ENCODE peak calls at places on chromosomes 6 and 20, in four cellular contexts. N is A549, Y is HFF-Myc, W is right lobe of liver. V is an unnamed sample.

GRCh38 chr6:89120371-89120770 is 2.5 kb upstream of the SRSF12 start:
- DNase-seq in W (no peak), N (no peak), Y (no peak), V (peak)

GRCh38 chr6:6695711-6696048 is 107.2 kb downstream of the LY86 start:
- DNase-seq in W (no peak), Y (no peak), N (no peak), V (peak)

GRCh38 chr6:44675449-44675848 is 287.9 kb downstream of the CDC5L start:
- DNase-seq in Y (no peak), N (no peak), W (no peak), V (peak)

GRCh38 chr6:21500314-21500713 is 93.2 kb upstream of the SOX4 start:
- DNase-seq in N (no peak), W (no peak), Y (no peak), V (no peak)

GRCh38 chr20:20740595-20740994 is 28.2 kb upstream of the RALGAPA2 start:
- DNase-seq in W (no peak), Y (no peak), N (no peak), V (no peak)

GRCh38 chr20:2108987-2109386 is 7.4 kb downstream of the STK35 start:
- DNase-seq in W (no peak), N (peak), Y (no peak), V (peak)

GRCh38 chr6:67748521-67748920 is 886.6 kb upstream of the ADGRB3 start:
- DNase-seq in N (no peak), Y (no peak), W (no peak), V (peak)

GRCh38 chr6:68639211-68639610 is 4.1 kb downstream of the ADGRB3 start:
- DNase-seq in N (no peak), Y (no peak), W (no peak), V (no peak)

GRCh38 chr6:56528412-56528841 is 114.3 kb downstream of the DST start:
- DNase-seq in Y (peak), W (no peak), N (peak), V (peak)

GRCh38 chr6:129644567-129645015 is 65.4 kb downstream of the ARHGAP18 start:
- DNase-seq in Y (no peak), W (no peak), N (no peak), V (peak)

GRCh38 chr6:128118401-128118800 is 217.5 kb upstream of the THEMIS start:
- DNase-seq in W (no peak), N (no peak), Y (peak), V (peak)

GRCh38 chr6:72787521-72788031 is 165.7 kb downstream of the KCNQ5 start:
- DNase-seq in W (no peak), N (peak), Y (peak), V (peak)

GRCh38 chr6:3410385-3411360 is 46.2 kb downstream of the SLC22A23 start:
- DNase-seq in N (no peak), W (peak), Y (peak), V (peak)

DNA sequence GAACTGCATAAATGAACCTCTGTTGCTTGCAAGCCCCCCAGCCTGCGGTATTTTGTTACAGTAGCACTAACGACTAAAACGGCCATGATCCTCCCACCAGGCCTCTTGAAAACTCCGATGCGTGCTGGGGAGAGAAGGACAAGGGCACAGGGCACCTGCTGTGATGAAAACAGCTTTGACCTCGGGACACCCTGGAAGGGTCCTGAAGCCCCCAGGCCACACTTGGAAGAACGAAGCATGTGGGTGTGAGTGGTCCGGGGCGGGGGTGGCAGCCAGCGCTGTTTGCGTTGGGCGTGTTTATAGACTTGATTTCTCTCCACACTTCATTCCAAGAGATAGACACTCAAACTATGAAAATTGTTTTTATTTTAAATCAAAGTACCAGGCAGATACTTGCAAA is 13.2 kb upstream of the HELZ2 start:
- DNase-seq in W (no peak), N (no peak), Y (no peak), V (no peak)
- TF ChIP-seq CTCF in W (no peak), N (no peak), Y (no peak), V (no peak)

DNA sequence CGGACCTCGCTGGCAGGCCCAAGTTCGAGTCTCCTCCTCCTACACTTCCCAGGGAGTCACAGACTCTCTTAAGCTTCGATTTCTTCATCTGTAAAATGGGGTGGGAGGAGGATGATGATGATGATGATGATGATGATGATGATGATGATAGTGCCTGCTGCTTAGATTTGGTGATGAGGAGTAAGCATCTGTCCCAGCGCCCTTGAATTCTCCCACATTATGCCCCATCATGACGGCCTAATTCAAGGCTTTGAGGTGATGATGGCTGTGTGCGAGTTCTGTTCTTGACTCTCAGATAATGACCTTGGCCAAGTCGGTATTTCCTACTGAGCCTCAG is 487 bp upstream of the KIAA1755 start:
- DNase-seq in Y (no peak), N (no peak), W (no peak), V (no peak)
- H3K4me3 ChIP-seq in Y (peak), N (no peak), W (no peak), V (peak)

GRCh38 chr6:34146801-34147592 is 1.1 kb upstream of the GRM4 start:
- DNase-seq in Y (no peak), N (no peak), W (no peak), V (peak)

GRCh38 chr6:34143884-34144580 is 1.9 kb downstream of the GRM4 start:
- DNase-seq in N (peak), Y (no peak), W (no peak), V (no peak)

GRCh38 chr6:34144581-34145160 is 1.2 kb downstream of the GRM4 start:
- DNase-seq in N (no peak), Y (no peak), W (no peak), V (no peak)

GRCh38 chr6:34146021-34146782 is at the start of gene GRM4:
- DNase-seq in N (no peak), W (no peak), Y (no peak), V (no peak)

DNA sequence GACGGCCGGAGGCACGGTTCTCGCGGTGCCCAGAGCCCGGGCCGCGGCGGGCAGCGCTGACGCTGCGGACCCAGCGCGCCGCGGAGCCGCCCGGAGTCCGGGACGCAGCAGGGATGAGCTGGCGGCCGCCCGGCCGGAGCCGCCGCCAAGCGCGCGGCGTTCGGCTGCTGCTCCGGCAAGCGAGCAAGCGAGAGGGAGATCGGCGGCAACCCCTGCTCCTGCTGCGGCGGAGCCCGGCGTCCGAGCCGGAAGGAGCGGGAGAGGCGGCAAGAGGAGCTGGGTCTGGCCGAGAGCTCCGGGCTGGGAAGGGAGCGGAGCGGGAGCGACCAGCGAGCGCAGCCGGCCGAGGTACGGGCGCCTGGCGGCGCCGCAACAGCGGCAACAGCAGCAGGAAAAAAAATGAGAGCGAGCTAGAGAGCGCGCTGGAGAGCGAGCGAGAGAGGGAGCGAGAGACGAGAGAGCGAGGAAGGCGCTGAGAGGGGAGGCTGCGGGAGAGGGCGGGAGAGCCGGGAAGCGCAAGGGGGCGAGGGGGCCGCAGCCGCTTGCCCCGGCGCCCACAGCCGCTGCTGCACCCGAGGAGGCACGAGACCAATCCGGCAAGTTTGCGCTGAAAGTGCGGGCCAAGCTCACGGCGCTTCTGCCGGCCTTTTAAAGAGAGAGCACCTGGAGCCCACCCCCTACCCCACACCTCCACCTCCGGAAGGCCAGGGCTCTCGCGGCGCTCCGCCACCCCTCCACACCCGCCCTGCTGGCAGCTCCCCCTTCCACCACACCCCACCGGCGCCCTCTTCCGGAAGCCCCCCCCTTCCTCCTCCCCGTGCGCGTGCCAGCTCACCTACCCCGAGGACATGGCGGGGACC is 496 bp downstream of the GRM4 start:
- DNase-seq in W (no peak), Y (no peak), N (no peak), V (peak)
- TF ChIP-seq CTCF in W (no peak), Y (no peak), N (no peak), V (no peak)

GRCh38 chr6:159042824-159043181 is 2.0 kb downstream of the TAGAP start:
- DNase-seq in N (no peak), W (no peak), Y (no peak), V (no peak)

GRCh38 chr6:159043236-159043635 is 1.6 kb downstream of the TAGAP start:
- DNase-seq in N (no peak), Y (no peak), W (no peak), V (no peak)

GRCh38 chr6:159045826-159046225 is 1.0 kb upstream of the TAGAP start:
- DNase-seq in W (no peak), N (no peak), Y (no peak), V (no peak)

GRCh38 chr6:159043986-159044385 is 805 bp downstream of the TAGAP start:
- DNase-seq in Y (no peak), N (no peak), W (no peak), V (no peak)

GRCh38 chr6:159044899-159045727 is at the start of gene TAGAP:
- DNase-seq in W (no peak), N (no peak), Y (no peak), V (no peak)
- H3K4me3 ChIP-seq in W (peak), N (no peak), Y (no peak), V (no peak)

DNA sequence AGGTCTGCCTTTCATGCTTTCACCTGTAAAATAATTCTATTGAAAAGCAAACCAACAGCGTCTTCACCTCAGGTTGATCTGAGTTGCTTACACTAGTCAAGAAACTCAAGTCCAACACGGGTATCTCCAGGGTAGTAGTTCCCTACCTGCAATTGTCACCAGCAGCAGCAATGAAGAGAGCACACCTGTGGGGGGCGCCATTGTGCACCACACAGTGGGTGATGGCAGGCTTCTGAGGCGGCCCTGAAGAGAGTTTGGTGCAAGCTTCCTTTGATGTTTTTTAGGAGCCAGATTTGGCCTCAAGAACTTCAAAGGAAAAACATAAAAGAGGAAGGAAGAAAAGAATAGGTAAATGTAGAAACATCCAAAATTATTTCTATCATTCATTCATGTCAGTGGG is 45.1 kb downstream of the KIAA0319 start:
- DNase-seq in N (no peak), W (no peak), Y (no peak), V (no peak)
- TF ChIP-seq CTCF in N (peak), W (peak), Y (peak), V (no peak)

DNA sequence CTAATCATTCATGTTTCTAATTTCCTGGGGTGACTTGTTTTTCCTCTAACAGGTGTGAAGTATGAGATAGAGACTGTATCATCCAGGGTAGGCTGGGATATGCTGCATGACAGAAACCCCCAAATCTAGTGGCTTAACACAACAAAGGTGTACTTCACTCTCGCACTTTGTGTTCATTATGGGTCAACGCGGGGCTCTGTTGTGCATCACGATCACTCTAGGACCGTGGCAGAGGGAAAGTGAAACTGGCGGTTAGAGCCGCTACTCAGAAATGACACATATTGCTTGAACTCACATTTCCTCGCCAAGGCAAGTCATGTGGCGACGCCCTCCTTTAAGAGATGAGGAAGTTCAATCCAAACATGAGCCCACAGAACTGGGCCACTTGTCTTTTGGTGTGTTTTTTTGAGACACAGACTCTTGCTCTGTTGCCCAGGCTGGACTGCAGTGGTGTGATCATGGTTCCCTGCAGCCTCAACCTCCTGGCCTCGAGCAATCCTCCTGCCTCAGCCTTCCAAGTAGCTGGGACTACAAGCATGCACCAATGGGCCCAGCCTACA is 41.3 kb downstream of the PCNA start:
- DNase-seq in W (peak), Y (no peak), N (peak), V (peak)
- H3K4me3 ChIP-seq in W (no peak), Y (no peak), N (no peak), V (no peak)

DNA sequence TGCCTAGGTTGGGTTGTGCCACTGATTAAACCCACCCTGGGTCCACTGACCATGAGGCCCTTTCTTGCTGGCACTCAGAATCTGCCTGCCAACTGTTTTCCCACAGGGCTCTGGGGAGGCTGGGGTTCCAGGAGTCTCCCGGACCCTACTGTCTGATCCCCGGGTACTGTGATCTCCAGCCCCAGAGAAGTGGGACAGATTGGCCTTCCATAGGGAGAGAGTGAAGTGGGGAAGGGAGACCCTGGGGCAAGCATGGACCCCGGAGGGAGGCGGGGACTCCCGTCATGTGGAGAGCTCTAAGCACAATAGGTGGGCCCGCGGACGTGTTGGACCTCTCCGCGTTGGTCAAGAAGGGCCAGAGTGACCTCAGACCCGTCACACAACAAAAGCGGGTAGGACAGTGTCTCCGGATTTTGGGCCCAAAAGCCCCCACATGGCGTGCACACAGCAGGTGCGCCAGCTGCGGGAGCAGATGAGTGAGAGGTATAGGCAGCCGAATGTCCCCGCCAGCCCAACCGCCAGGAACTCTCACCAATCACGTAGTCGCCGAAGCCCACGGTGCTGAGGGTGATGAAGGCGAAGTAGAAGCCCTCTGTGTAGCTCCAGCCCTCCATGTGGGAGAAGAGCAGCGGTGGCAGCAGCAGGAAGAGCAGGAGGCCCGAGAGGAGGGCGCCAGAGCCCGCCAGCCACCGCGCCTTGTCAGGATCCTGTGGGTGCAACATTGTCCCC is 10.6 kb downstream of the KCNK17 start:
- DNase-seq in W (no peak), N (no peak), Y (no peak), V (no peak)
- TF ChIP-seq CTCF in W (peak), N (no peak), Y (no peak), V (no peak)

DNA sequence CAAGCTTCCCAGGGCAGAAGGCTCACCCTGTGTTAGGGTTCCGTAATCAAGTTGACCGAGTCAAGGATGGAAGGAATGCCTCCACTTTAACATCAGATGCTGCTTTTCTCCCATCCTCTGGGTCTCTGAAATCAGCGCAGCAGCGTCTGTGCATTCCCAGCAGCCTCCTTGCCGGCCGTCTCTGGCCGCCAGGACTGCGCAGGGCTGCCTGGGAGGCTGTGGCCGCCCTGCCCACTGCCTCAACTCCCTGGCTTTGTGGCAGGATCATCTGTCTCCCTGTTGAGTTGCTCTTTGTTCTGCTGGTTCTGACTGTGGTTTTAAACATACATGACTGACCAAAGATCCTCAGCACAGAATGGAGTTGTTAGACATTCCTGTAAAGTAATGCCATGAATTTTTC is 56.5 kb downstream of the DLL1 start:
- DNase-seq in N (no peak), Y (no peak), W (no peak), V (no peak)
- H3K4me3 ChIP-seq in N (no peak), Y (no peak), W (no peak), V (no peak)